ENCODE peak calls at places on chromosomes 5 and 9, in ten cellular contexts. Y is adrenal gland, S is uterus, P is A549, R is testis, B is esophagus squamous epithelium, U is heart left ventricle, V is sigmoid colon, E is lower leg skin, K is HCT116. W is an unnamed sample.

GRCh38 chr9:38016375-38017120 is 52.5 kb downstream of the SHB start:
- DNase-seq in Y (no peak), S (peak; percentile 67), P (peak; percentile 53), R (no peak), B (no peak), U (no peak), V (no peak), E (no peak), K (no peak), W (no peak)

GRCh38 chr5:113224605-113225065 is 210.2 kb downstream of the TSSK1B start:
- DNase-seq in Y (no peak), S (no peak), P (no peak), R (no peak), B (no peak), U (no peak), V (no peak), E (no peak), K (no peak), W (no peak)

GRCh38 chr5:130109152-130109551 is 204.9 kb downstream of the CHSY3 start:
- DNase-seq in Y (no peak), S (no peak), P (peak; percentile 50), R (no peak), B (no peak), U (no peak), V (no peak), E (no peak), K (peak; percentile 34), W (peak; percentile 7)

GRCh38 chr9:137411670-137412380 is 11.1 kb downstream of the EXD3 start:
- DNase-seq in Y (peak; percentile 94), S (peak; percentile 79), P (peak; percentile 87), R (peak; percentile 78), B (no peak), U (peak; percentile 85), V (peak; percentile 89), E (peak; percentile 59), K (peak; percentile 75), W (no peak)

GRCh38 chr9:11506980-11507379 is 894.2 kb upstream of the PTPRD start:
- DNase-seq in Y (no peak), S (no peak), P (no peak), R (no peak), B (no peak), U (no peak), V (no peak), E (no peak), K (no peak), W (no peak)

GRCh38 chr5:8600843-8601242 is 731.9 kb downstream of the MTRR start:
- DNase-seq in Y (no peak), S (no peak), P (no peak), R (no peak), B (no peak), U (no peak), V (no peak), E (no peak), K (no peak), W (no peak)

GRCh38 chr5:60207031-60207430 is 313.5 kb upstream of the PDE4D start:
- DNase-seq in Y (peak; percentile 1), S (no peak), P (no peak), R (no peak), B (no peak), U (peak; percentile 11), V (no peak), E (no peak), K (no peak), W (no peak)

GRCh38 chr5:14767942-14768837 is 103.4 kb downstream of the ANKH start:
- DNase-seq in Y (no peak), S (no peak), P (peak; percentile 6), R (no peak), B (no peak), U (no peak), V (no peak), E (no peak), K (no peak), W (no peak)

GRCh38 chr5:67104859-67105258 is 91.7 kb downstream of the CD180 start:
- DNase-seq in Y (no peak), S (no peak), P (no peak), R (no peak), B (no peak), U (no peak), V (no peak), E (no peak), K (no peak), W (no peak)

GRCh38 chr9:91781116-91781515 is 168.9 kb downstream of the ROR2 start:
- DNase-seq in Y (no peak), S (no peak), P (no peak), R (no peak), B (no peak), U (no peak), V (peak; percentile 68), E (no peak), K (no peak), W (no peak)

GRCh38 chr9:134661791-134662142 is 20.2 kb downstream of the COL5A1 start:
- DNase-seq in Y (no peak), S (peak; percentile 79), P (no peak), R (no peak), B (no peak), U (peak; percentile 43), V (peak; percentile 93), E (no peak), K (no peak), W (no peak)

GRCh38 chr9:128881884-128882676 is at the start of the genes KYAT1 and LRRC8A:
- DNase-seq in Y (peak; percentile 98), S (peak; percentile 96), P (peak; percentile 96), R (peak; percentile 98), B (peak; percentile 85), U (peak; percentile 98), V (peak; percentile 98), E (peak; percentile 96), K (peak; percentile 92), W (peak; percentile 98)
- TF ChIP-seq POLR2A in Y (peak; percentile 64), S (peak; percentile 78), P (peak; percentile 84), R (no peak), B (peak; percentile 52), U (peak; percentile 88), V (no peak), E (no peak), K (peak; percentile 75), W (peak; percentile 92)

GRCh38 chr5:139193928-139194327 is 4.2 kb downstream of the SIL1 start:
- DNase-seq in Y (peak; percentile 35), S (no peak), P (peak; percentile 31), R (no peak), B (no peak), U (no peak), V (no peak), E (no peak), K (no peak), W (peak; percentile 31)

GRCh38 chr5:139194486-139194885 is 3.7 kb downstream of the SIL1 start:
- DNase-seq in Y (no peak), S (no peak), P (no peak), R (no peak), B (no peak), U (no peak), V (no peak), E (no peak), K (no peak), W (no peak)

DNA sequence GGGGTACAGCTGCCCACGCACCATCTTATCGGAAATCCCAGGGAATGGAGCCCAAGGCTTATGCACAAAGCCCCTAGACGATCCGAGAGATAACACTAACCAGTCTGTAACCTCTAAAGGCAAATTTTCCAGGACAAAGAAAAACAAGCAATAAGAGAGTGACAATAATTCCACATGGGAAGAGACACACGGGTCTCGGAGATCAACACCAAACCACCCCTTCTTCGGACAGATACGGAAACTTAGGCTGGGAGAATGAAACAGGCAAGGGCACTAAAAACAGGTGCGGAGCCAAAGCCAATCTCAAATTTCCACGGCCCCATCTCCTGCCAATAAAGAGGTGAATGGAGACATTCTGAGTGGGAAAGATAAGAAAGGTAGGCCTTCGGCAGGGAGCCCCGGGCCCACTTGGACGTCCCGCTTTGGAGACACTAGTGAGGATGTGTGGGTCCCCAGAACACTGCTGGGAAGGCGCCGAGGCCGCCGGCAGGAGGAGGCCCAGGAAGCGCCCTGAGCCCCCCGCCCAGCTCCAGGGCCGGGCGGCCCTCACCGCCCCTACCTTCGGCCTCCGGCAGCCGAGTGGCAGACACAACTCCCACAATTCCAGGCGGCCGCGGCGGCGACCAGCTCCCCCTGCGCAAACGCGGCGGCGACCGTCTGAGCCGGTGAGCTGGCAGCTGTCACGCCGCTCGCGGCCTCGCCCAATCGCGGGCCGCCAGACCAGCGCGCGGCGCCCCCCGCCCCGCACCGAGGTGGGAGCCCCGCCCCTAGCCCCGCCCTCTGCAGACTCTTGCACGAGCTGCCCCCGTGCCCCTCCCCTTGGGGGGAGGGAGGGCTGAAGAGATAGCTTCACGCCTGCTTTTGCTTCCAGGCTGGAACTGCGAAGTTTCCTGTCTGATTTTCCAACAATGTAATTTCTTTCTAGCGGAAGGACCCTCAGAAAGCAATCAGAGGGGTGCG is at the start of gene SIL1:
- DNase-seq in Y (peak; percentile 98), S (peak; percentile 97), P (peak; percentile 93), R (peak; percentile 98), B (peak; percentile 72), U (peak; percentile 99), V (peak; percentile 98), E (peak; percentile 95), K (peak; percentile 82), W (peak; percentile 98)
- TF ChIP-seq POLR2A in Y (peak; percentile 95), S (peak; percentile 87), P (peak; percentile 91), R (no peak), B (no peak), U (peak; percentile 95), V (peak; percentile 80), E (peak; percentile 71), K (peak; percentile 83), W (peak; percentile 96)

GRCh38 chr5:180523629-180524466 is 29.7 kb downstream of the CNOT6 start:
- DNase-seq in Y (no peak), S (no peak), P (no peak), R (no peak), B (no peak), U (no peak), V (no peak), E (no peak), K (no peak), W (no peak)
- TF ChIP-seq POLR2A in Y (no peak), S (no peak), P (no peak), R (no peak), B (no peak), U (no peak), V (no peak), E (no peak), K (no peak), W (no peak)

DNA sequence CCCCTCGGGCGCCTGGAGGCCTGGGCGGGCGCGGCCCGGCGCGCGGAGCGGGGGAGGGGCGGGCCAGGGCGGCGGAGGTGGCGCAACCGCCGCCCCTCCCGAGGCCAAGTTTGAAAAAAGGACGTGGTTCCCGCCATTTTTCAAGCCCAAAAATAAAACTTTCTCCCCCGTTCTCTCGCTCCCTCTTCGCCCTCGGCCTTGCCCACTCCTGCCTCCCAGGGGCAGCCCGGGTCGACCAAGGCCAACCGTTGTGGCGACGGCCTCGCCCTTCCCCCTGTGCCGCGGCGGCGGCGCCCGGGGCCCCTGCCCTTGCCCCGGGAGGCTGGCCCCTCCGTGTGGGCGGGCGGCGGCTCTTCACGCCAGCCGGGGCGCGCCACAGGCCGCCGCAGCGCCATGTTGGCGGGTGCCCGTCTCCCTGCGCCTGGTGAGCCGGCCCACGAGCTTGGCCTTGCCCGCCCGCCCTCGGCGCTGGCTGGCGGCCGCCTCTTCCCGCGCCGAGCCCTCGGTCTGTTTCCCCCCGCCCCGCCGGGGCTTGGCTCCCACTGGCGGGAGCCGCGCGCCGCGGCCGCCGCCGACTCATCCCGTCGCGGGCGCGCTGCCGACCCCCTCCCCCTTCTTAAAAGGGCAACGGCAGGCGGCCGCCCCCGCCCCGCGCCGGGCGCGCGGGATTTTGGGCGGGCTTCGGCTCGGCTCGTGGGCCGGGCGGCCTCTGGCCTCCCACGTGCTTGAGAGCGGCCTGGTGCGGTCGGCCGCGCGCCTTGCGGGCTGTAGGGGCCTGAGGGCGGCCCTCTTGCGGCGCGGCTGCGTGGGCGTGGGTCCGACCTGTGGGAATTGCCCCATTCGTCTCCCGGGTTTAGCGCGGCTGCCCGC is 1.3 kb downstream of the ANP32B start:
- DNase-seq in Y (peak; percentile 90), S (peak; percentile 80), P (peak; percentile 80), R (peak; percentile 76), B (peak; percentile 38), U (peak; percentile 92), V (peak; percentile 93), E (peak; percentile 69), K (peak; percentile 53), W (peak; percentile 87)
- TF ChIP-seq POLR2A in Y (peak; percentile 27), S (peak; percentile 20), P (peak; percentile 27), R (no peak), B (no peak), U (peak; percentile 61), V (no peak), E (no peak), K (no peak), W (peak; percentile 77)